ENCODE peak calls at places on chromosome 22, in five cellular contexts. B is BJ; J is stimulated activated CD4-positive, alpha-beta T cell treated with anti-CD3 and anti-CD28 coated beads, TNF-alpha, amount 100 ng/mL, for 1 hour; Y is vagina; E is cardiac muscle cell. M is an unnamed sample.

GRCh38 chr22:46561435-46561905 is 24.1 kb upstream of the CELSR1 start:
- DNase-seq in B (no peak), J (no peak), Y (no peak), E (peak; percentile 63), M (no peak)

GRCh38 chr22:22684605-22685561 is 40.5 kb downstream of the GGTLC2 start:
- DNase-seq in B (no peak), J (no peak), Y (no peak), E (no peak), M (no peak)

GRCh38 chr22:39715778-39716495 is 145.4 kb downstream of the CACNA1I start:
- DNase-seq in B (no peak), J (no peak), Y (no peak), E (no peak), M (no peak)

GRCh38 chr22:19002684-19003038 is 66.6 kb upstream of the PRODH start:
- DNase-seq in B (no peak), J (no peak), Y (no peak), E (no peak), M (no peak)

GRCh38 chr22:37187891-37188761 is at the start of gene C1QTNF6:
- DNase-seq in B (no peak), J (no peak), Y (no peak), E (peak; percentile 72), M (no peak)

GRCh38 chr22:38828616-38829205 is 15.1 kb downstream of the NPTXR start:
- DNase-seq in B (no peak), J (no peak), Y (no peak), E (no peak), M (no peak)

GRCh38 chr22:36332623-36333331 is 55.0 kb downstream of the MYH9 start:
- DNase-seq in B (no peak), J (no peak), Y (no peak), E (peak; percentile 67), M (peak; percentile 80)

GRCh38 chr22:39309881-39310714 is 9.3 kb downstream of the RPL3 start:
- DNase-seq in B (no peak), J (no peak), Y (no peak), E (no peak), M (no peak)

GRCh38 chr22:46075764-46076531 is 74.4 kb upstream of the PPARA start:
- DNase-seq in B (no peak), J (no peak), Y (no peak), E (no peak), M (no peak)

GRCh38 chr22:36510966-36511881 is 4.4 kb upstream of the FOXRED2 start:
- DNase-seq in B (no peak), J (no peak), Y (no peak), E (peak; percentile 66), M (no peak)

GRCh38 chr22:41446057-41446501 is 522 bp downstream of the TOB2 start:
- DNase-seq in B (no peak), J (no peak), Y (no peak), E (peak; percentile 27), M (no peak)

GRCh38 chr22:37184816-37185541 is 3.1 kb downstream of the C1QTNF6 start:
- DNase-seq in B (no peak), J (no peak), Y (no peak), E (no peak), M (no peak)

GRCh38 chr22:50074056-50074455 is 11.2 kb downstream of the MLC1 start:
- DNase-seq in B (no peak), J (no peak), Y (no peak), E (no peak), M (no peak)

GRCh38 chr22:40477683-40478348 is 107.4 kb downstream of the SGSM3 start:
- DNase-seq in B (no peak), J (no peak), Y (no peak), E (no peak), M (no peak)

GRCh38 chr22:19353363-19354131 is 62.0 kb upstream of the CLTCL1 start:
- DNase-seq in B (no peak), J (no peak), Y (no peak), E (no peak), M (no peak)

GRCh38 chr22:19483481-19484244 is 3.9 kb downstream of the CDC45 start:
- DNase-seq in B (peak; percentile 86), J (no peak), Y (peak; percentile 67), E (no peak), M (no peak)

GRCh38 chr22:46083383-46084350 is 66.7 kb upstream of the PPARA start:
- DNase-seq in B (no peak), J (no peak), Y (no peak), E (no peak), M (no peak)

GRCh38 chr22:45587638-45588481 is 83.8 kb upstream of the ATXN10 start:
- DNase-seq in B (no peak), J (no peak), Y (no peak), E (no peak), M (no peak)

GRCh38 chr22:32839776-32840571 is 38.5 kb downstream of the TIMP3 start:
- DNase-seq in B (peak; percentile 10), J (no peak), Y (no peak), E (no peak), M (no peak)

GRCh38 chr22:49882519-49883293 is 29.1 kb downstream of the ZBED4 start:
- DNase-seq in B (no peak), J (no peak), Y (no peak), E (no peak), M (no peak)

GRCh38 chr22:46453006-46453828 is 84.2 kb downstream of the CELSR1 start:
- DNase-seq in B (no peak), J (no peak), Y (no peak), E (no peak), M (no peak)

GRCh38 chr22:40487663-40488249 is 117.4 kb downstream of the SGSM3 start:
- DNase-seq in B (no peak), J (no peak), Y (no peak), E (no peak), M (no peak)

GRCh38 chr22:17191163-17191562 is 28.1 kb downstream of the ADA2 start:
- DNase-seq in B (peak; percentile 51), J (no peak), Y (no peak), E (no peak), M (no peak)

GRCh38 chr22:42368379-42369249 is 63.6 kb downstream of the NFAM1 start:
- DNase-seq in B (no peak), J (peak; percentile 7), Y (no peak), E (no peak), M (no peak)

GRCh38 chr22:36141481-36141880 is 19.1 kb downstream of the APOL3 start:
- DNase-seq in B (no peak), J (no peak), Y (no peak), E (no peak), M (no peak)

GRCh38 chr22:43498856-43499253 is 87.0 kb downstream of the MPPED1 start:
- DNase-seq in B (no peak), J (no peak), Y (no peak), E (no peak), M (no peak)

GRCh38 chr22:39728236-39728860 is 157.8 kb downstream of the CACNA1I start:
- DNase-seq in B (no peak), J (no peak), Y (no peak), E (no peak), M (no peak)

GRCh38 chr22:44381761-44382454 is 69.2 kb upstream of the SHISAL1 start:
- DNase-seq in B (no peak), J (no peak), Y (no peak), E (no peak), M (no peak)

GRCh38 chr22:50396751-50397370 is 53.7 kb downstream of the PPP6R2 start:
- DNase-seq in B (no peak), J (no peak), Y (no peak), E (no peak), M (no peak)

GRCh38 chr22:35173655-35174054 is 83.6 kb upstream of the HMGXB4 start:
- DNase-seq in B (no peak), J (no peak), Y (no peak), E (no peak), M (no peak)

GRCh38 chr22:24683671-24684070 is 80.7 kb downstream of the GGT1 start:
- DNase-seq in B (peak; percentile 10), J (no peak), Y (no peak), E (no peak), M (no peak)

GRCh38 chr22:48105254-48105653 is 1342.8 kb downstream of the TBC1D22A start:
- DNase-seq in B (no peak), J (no peak), Y (peak; percentile 70), E (no peak), M (no peak)

GRCh38 chr22:19130959-19131684 is at the start of gene TSSK2:
- DNase-seq in B (no peak), J (no peak), Y (no peak), E (no peak), M (no peak)

GRCh38 chr22:40238425-40239344 is 61.0 kb downstream of the TNRC6B start:
- DNase-seq in B (peak; percentile 26), J (no peak), Y (no peak), E (no peak), M (no peak)

GRCh38 chr22:22076361-22076760 is 93.8 kb upstream of the TOP3B start:
- DNase-seq in B (no peak), J (no peak), Y (no peak), E (no peak), M (no peak)

GRCh38 chr22:50086526-50086925 is 1.3 kb upstream of the MLC1 start:
- DNase-seq in B (peak; percentile 22), J (no peak), Y (peak; percentile 86), E (no peak), M (no peak)

GRCh38 chr22:49214976-49215375 is 612.7 kb downstream of the BRD1 start:
- DNase-seq in B (no peak), J (no peak), Y (no peak), E (no peak), M (no peak)

GRCh38 chr22:40631925-40632324 is 4.6 kb downstream of the MRTFA start:
- DNase-seq in B (no peak), J (no peak), Y (no peak), E (no peak), M (no peak)